ENCODE peak calls at places on chromosomes 16 and 17, in six cellular contexts. E, M, Q, Z, R and B are unnamed samples.

GRCh38 chr16:56589141-56590039 is at the start of gene MT3:
- DNase-seq in E (no peak), M (no peak), Q (no peak), Z (no peak), R (peak; percentile 26), B (peak; percentile 86)

GRCh38 chr17:7442142-7442541 is 2.7 kb upstream of the CHRNB1 start:
- DNase-seq in E (no peak), M (no peak), Q (no peak), Z (no peak), R (no peak), B (no peak)

GRCh38 chr17:49987681-49988441 is 7.2 kb downstream of the DLX3 start:
- DNase-seq in E (no peak), M (peak; percentile 42), Q (no peak), Z (no peak), R (peak; percentile 77), B (no peak)

GRCh38 chr17:48052956-48053757 is 5.0 kb downstream of the NFE2L1 start:
- DNase-seq in E (no peak), M (peak; percentile 89), Q (no peak), Z (no peak), R (peak; percentile 20), B (peak; percentile 74)

GRCh38 chr16:15810411-15810810 is 46.4 kb downstream of the MYH11 start:
- DNase-seq in E (no peak), M (no peak), Q (no peak), Z (no peak), R (no peak), B (no peak)

GRCh38 chr17:21318439-21318838 is 33.9 kb downstream of the MAP2K3 start:
- DNase-seq in E (no peak), M (peak; percentile 37), Q (no peak), Z (no peak), R (no peak), B (no peak)

GRCh38 chr16:4309833-4310266 is 6.0 kb upstream of the GLIS2 start:
- DNase-seq in E (peak; percentile 67), M (no peak), Q (peak; percentile 53), Z (peak; percentile 84), R (no peak), B (no peak)

GRCh38 chr17:2237521-2237921 is 66.1 kb downstream of the SMG6 start:
- DNase-seq in E (no peak), M (peak; percentile 81), Q (no peak), Z (no peak), R (no peak), B (no peak)

GRCh38 chr16:56914896-56915295 is 17.0 kb upstream of the HERPUD1 start:
- DNase-seq in E (no peak), M (no peak), Q (no peak), Z (no peak), R (no peak), B (no peak)

GRCh38 chr16:67562526-67562917 is at the start of gene CTCF:
- DNase-seq in E (peak; percentile 79), M (peak; percentile 90), Q (peak; percentile 83), Z (peak; percentile 62), R (peak; percentile 87), B (peak; percentile 77)

GRCh38 chr17:8857919-8858318 is 9.6 kb downstream of the PIK3R6 start:
- DNase-seq in E (no peak), M (no peak), Q (peak; percentile 10), Z (no peak), R (no peak), B (no peak)

GRCh38 chr17:56976941-56977570 is 875 bp upstream of the SCPEP1 start:
- DNase-seq in E (no peak), M (peak; percentile 49), Q (no peak), Z (no peak), R (no peak), B (no peak)

GRCh38 chr17:73311781-73312641 is at the start of gene CDC42EP4:
- DNase-seq in E (peak; percentile 96), M (peak; percentile 98), Q (peak; percentile 76), Z (peak; percentile 94), R (peak; percentile 98), B (peak; percentile 97)

GRCh38 chr16:85173077-85173980 is 61.1 kb upstream of the CIBAR2 start:
- DNase-seq in E (no peak), M (peak; percentile 85), Q (no peak), Z (peak; percentile 70), R (no peak), B (no peak)

GRCh38 chr16:69566437-69567030 is 768 bp downstream of the NFAT5 start:
- DNase-seq in E (peak; percentile 68), M (peak; percentile 69), Q (no peak), Z (peak; percentile 49), R (peak; percentile 55), B (peak; percentile 45)

GRCh38 chr16:52773026-52773425 is 226.1 kb upstream of the TOX3 start:
- DNase-seq in E (no peak), M (no peak), Q (no peak), Z (no peak), R (no peak), B (no peak)

GRCh38 chr16:84524346-84524920 is 20.0 kb upstream of the MEAK7 start:
- DNase-seq in E (no peak), M (no peak), Q (no peak), Z (no peak), R (no peak), B (no peak)

GRCh38 chr17:83179378-83179777 is 100.0 kb downstream of the METRNL start:
- DNase-seq in E (peak; percentile 25), M (peak; percentile 43), Q (no peak), Z (no peak), R (no peak), B (no peak)

GRCh38 chr17:81801327-81801726 is 2.6 kb upstream of the GCGR start:
- DNase-seq in E (no peak), M (no peak), Q (no peak), Z (no peak), R (no peak), B (no peak)

GRCh38 chr16:53053967-53054669 is 673 bp upstream of the CHD9 start:
- DNase-seq in E (peak; percentile 41), M (peak; percentile 76), Q (no peak), Z (no peak), R (peak; percentile 46), B (no peak)

GRCh38 chr17:36196099-36196496 is 460 bp downstream of the CCL3L1 start:
- DNase-seq in E (no peak), M (no peak), Q (no peak), Z (no peak), R (no peak), B (no peak)

GRCh38 chr16:27293343-27293742 is 20.4 kb upstream of the IL4R start:
- DNase-seq in E (no peak), M (no peak), Q (no peak), Z (no peak), R (no peak), B (no peak)

GRCh38 chr16:661184-661821 is 6.6 kb upstream of the RHOT2 start:
- DNase-seq in E (no peak), M (no peak), Q (no peak), Z (no peak), R (no peak), B (no peak)
- TF ChIP-seq CTCF in E (no peak), M (peak; percentile 62), Q (no peak), Z (no peak), R (no peak), B (no peak)

GRCh38 chr16:54934536-54935410 is 4.1 kb downstream of the IRX5 start:
- DNase-seq in E (peak; percentile 66), M (no peak), Q (no peak), Z (no peak), R (peak; percentile 67), B (no peak)
- TF ChIP-seq CTCF in E (no peak), M (no peak), Q (no peak), Z (no peak), R (peak; percentile 18), B (peak; percentile 25)

GRCh38 chr17:78977992-78978973 is 1.4 kb downstream of the LGALS3BP start:
- DNase-seq in E (no peak), M (no peak), Q (no peak), Z (no peak), R (no peak), B (no peak)
- TF ChIP-seq CTCF in E (no peak), M (no peak), Q (no peak), Z (no peak), R (no peak), B (no peak)

GRCh38 chr17:41478240-41478639 is 2.7 kb downstream of the KRT35 start:
- DNase-seq in E (no peak), M (no peak), Q (no peak), Z (no peak), R (no peak), B (no peak)

GRCh38 chr17:41480136-41480535 is 815 bp downstream of the KRT35 start:
- DNase-seq in E (no peak), M (no peak), Q (no peak), Z (no peak), R (no peak), B (no peak)

GRCh38 chr17:41476866-41477815 is 3.8 kb downstream of the KRT35 start:
- DNase-seq in E (no peak), M (peak; percentile 57), Q (no peak), Z (no peak), R (no peak), B (peak; percentile 35)

GRCh38 chr17:41475421-41475820 is 5.5 kb downstream of the KRT35 start:
- DNase-seq in E (no peak), M (no peak), Q (no peak), Z (no peak), R (no peak), B (no peak)

GRCh38 chr17:41474863-41475262 is 6.1 kb downstream of the KRT35 start:
- DNase-seq in E (no peak), M (no peak), Q (no peak), Z (no peak), R (no peak), B (no peak)
- TF ChIP-seq CTCF in E (no peak), M (no peak), Q (no peak), Z (no peak), R (no peak), B (no peak)

GRCh38 chr17:162689-163088 is 18.8 kb downstream of the DOC2B start:
- DNase-seq in E (no peak), M (no peak), Q (no peak), Z (no peak), R (no peak), B (no peak)

GRCh38 chr17:165939-166338 is 15.5 kb downstream of the DOC2B start:
- DNase-seq in E (no peak), M (no peak), Q (no peak), Z (no peak), R (no peak), B (no peak)

GRCh38 chr17:161481-161880 is 20.0 kb downstream of the DOC2B start:
- DNase-seq in E (no peak), M (no peak), Q (no peak), Z (no peak), R (no peak), B (no peak)

GRCh38 chr17:164536-165235 is 16.8 kb downstream of the DOC2B start:
- DNase-seq in E (no peak), M (peak; percentile 78), Q (peak; percentile 34), Z (peak; percentile 61), R (no peak), B (peak; percentile 74)

DNA sequence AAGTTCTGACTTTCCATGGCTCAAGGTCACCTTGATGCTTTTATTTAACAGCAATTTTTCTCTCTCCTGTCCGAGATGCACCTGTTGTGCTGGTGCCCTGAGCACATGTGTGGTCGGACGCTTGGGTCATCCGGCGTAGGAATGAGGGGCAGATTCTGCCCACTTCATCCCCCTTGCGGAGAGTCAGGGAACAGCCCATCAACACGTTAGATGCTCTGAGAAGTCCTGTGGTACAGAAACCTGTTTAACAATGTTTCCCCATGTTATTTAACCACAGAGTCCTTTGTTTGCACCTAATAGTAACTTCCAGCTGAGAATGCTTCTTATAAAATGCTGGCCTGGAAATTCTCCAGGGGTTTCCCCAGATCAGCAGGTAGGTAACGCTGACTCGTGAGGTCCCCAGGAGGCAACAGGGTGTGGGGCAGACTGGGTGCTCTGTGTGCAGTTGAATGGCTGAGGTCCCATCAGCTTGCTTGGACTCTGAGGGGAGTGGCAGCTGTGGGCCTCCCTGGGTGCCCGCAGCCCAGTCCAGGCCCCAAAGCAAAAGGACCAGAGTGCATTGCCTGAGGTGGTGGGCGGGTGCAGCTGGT is 17.8 kb downstream of the DOC2B start:
- DNase-seq in E (no peak), M (no peak), Q (no peak), Z (no peak), R (no peak), B (no peak)
- TF ChIP-seq CTCF in E (no peak), M (no peak), Q (no peak), Z (peak; percentile 10), R (no peak), B (no peak)